ENCODE peak calls at places on chromosomes 7 and 10, in four cellular contexts. L is left cardiac atrium; G is effector memory CD8-positive, alpha-beta T cell; Y is esophagus squamous epithelium. U is an unnamed sample.

GRCh38 chr10:69649771-69650550 is 19.9 kb downstream of the FAM241B start:
- DNase-seq in L (no peak), G (no peak), Y (no peak), U (no peak)

GRCh38 chr10:37124532-37124931 is 866 bp upstream of the ANKRD30A start:
- DNase-seq in L (no peak), G (no peak), Y (no peak), U (no peak)

GRCh38 chr7:114901771-114902170 is 20.1 kb upstream of the MDFIC start:
- DNase-seq in L (no peak), G (no peak), Y (no peak), U (no peak)

GRCh38 chr7:102425639-102426267 is 7.6 kb upstream of the ORAI2 start:
- DNase-seq in L (peak), G (peak), Y (peak), U (no peak)

GRCh38 chr10:62594093-62594520 is 210.4 kb upstream of the ADO start:
- DNase-seq in L (peak), G (peak), Y (no peak), U (no peak)

GRCh38 chr7:116246357-116246756 is 36.0 kb downstream of the TES start:
- DNase-seq in L (no peak), G (no peak), Y (no peak), U (no peak)

GRCh38 chr10:16905304-16905703 is 88.1 kb upstream of the RSU1 start:
- DNase-seq in L (no peak), G (no peak), Y (no peak), U (no peak)

GRCh38 chr10:5318148-5318547 is 46.6 kb upstream of the UCN3 start:
- DNase-seq in L (no peak), G (no peak), Y (no peak), U (no peak)

GRCh38 chr7:93228302-93228701 is 2.0 kb upstream of the HEPACAM2 start:
- DNase-seq in L (no peak), G (peak), Y (no peak), U (peak)

GRCh38 chr10:77505431-77506334 is 131.9 kb downstream of the KCNMA1 start:
- DNase-seq in L (no peak), G (no peak), Y (no peak), U (no peak)

GRCh38 chr7:12328888-12329770 is 74.5 kb downstream of the VWDE start:
- DNase-seq in L (no peak), G (no peak), Y (no peak), U (no peak)

GRCh38 chr10:123945506-123945905 is 53.9 kb upstream of the CPXM2 start:
- DNase-seq in L (no peak), G (no peak), Y (no peak), U (no peak)

U was measured in KG1.